ENCODE peak calls at places on chromosomes 5 and 9, in seven cellular contexts. A is left lung, E is IMR-90, N is astrocyte, F is AG09309, D is thyroid gland, G is WERI-Rb-1. O is an unnamed sample.

GRCh38 chr5:40679998-40680681 is 425 bp downstream of the PTGER4 start:
- DNase-seq in A (peak; percentile 50), E (no peak), N (no peak), F (no peak), D (peak; percentile 16), G (no peak), O (no peak)

GRCh38 chr9:88746029-88746743 is 211.2 kb downstream of the NXNL2 start:
- DNase-seq in A (peak; percentile 56), E (peak; percentile 95), N (peak; percentile 88), F (peak; percentile 86), D (peak; percentile 51), G (no peak), O (peak; percentile 95)

GRCh38 chr9:136051568-136052432 is 43.3 kb downstream of the NACC2 start:
- DNase-seq in A (peak; percentile 66), E (peak; percentile 94), N (peak; percentile 90), F (peak; percentile 58), D (peak; percentile 55), G (peak; percentile 57), O (peak; percentile 88)

GRCh38 chr9:136019681-136020060 is 58.5 kb upstream of the UBAC1 start:
- DNase-seq in A (peak; percentile 23), E (no peak), N (no peak), F (no peak), D (no peak), G (no peak), O (no peak)

GRCh38 chr9:94918038-94918753 is 191.7 kb downstream of the AOPEP start:
- DNase-seq in A (no peak), E (no peak), N (no peak), F (no peak), D (no peak), G (no peak), O (no peak)

GRCh38 chr9:129823163-129823933 is 588 bp downstream of the TOR1A start:
- DNase-seq in A (no peak), E (peak; percentile 27), N (peak; percentile 29), F (no peak), D (no peak), G (peak; percentile 64), O (peak; percentile 39)

GRCh38 chr5:8058626-8059180 is 189.8 kb downstream of the MTRR start:
- DNase-seq in A (no peak), E (no peak), N (no peak), F (no peak), D (peak; percentile 16), G (no peak), O (no peak)

GRCh38 chr9:128636024-128636390 is 20.6 kb downstream of the DYNC2I2 start:
- DNase-seq in A (peak; percentile 81), E (no peak), N (no peak), F (no peak), D (peak; percentile 94), G (peak; percentile 49), O (peak; percentile 26)

GRCh38 chr9:114054191-114054690 is 23.9 kb downstream of the AMBP start:
- DNase-seq in A (no peak), E (no peak), N (no peak), F (no peak), D (no peak), G (no peak), O (no peak)

GRCh38 chr5:180860273-180860886 is 696 bp downstream of the ZFP62 start:
- DNase-seq in A (no peak), E (no peak), N (no peak), F (no peak), D (no peak), G (peak; percentile 15), O (no peak)

GRCh38 chr9:83933804-83934203 is 12.6 kb upstream of the KIF27 start:
- DNase-seq in A (peak; percentile 61), E (peak; percentile 59), N (no peak), F (peak; percentile 52), D (peak; percentile 82), G (no peak), O (peak; percentile 87)

GRCh38 chr5:91166040-91166807 is 216.9 kb downstream of the ARRDC3 start:
- DNase-seq in A (no peak), E (peak; percentile 75), N (peak; percentile 59), F (no peak), D (no peak), G (no peak), O (peak; percentile 72)

GRCh38 chr5:172052454-172053236 is 46.2 kb upstream of the FBXW11 start:
- DNase-seq in A (peak; percentile 49), E (peak; percentile 86), N (peak; percentile 86), F (peak; percentile 53), D (peak; percentile 63), G (no peak), O (peak; percentile 95)

GRCh38 chr5:16666861-16667481 is 50.2 kb upstream of the RETREG1 start:
- DNase-seq in A (no peak), E (peak; percentile 15), N (no peak), F (no peak), D (no peak), G (peak; percentile 28), O (peak; percentile 63)

GRCh38 chr9:36928670-36929349 is 105.3 kb downstream of the PAX5 start:
- DNase-seq in A (no peak), E (peak; percentile 25), N (peak; percentile 88), F (peak; percentile 70), D (no peak), G (no peak), O (peak; percentile 75)

GRCh38 chr5:174545926-174546325 is 178.5 kb upstream of the MSX2 start:
- DNase-seq in A (no peak), E (no peak), N (no peak), F (no peak), D (no peak), G (no peak), O (no peak)

GRCh38 chr5:141272906-141273305 is 27.7 kb downstream of the PCDHB15 start:
- DNase-seq in A (no peak), E (no peak), N (no peak), F (no peak), D (no peak), G (peak; percentile 41), O (no peak)

GRCh38 chr5:39716532-39716971 is 291.8 kb upstream of the DAB2 start:
- DNase-seq in A (peak; percentile 34), E (peak; percentile 46), N (peak; percentile 37), F (no peak), D (peak; percentile 6), G (peak; percentile 78), O (peak; percentile 80)

GRCh38 chr5:124986170-124986569 is 239.7 kb upstream of the ZNF608 start:
- DNase-seq in A (no peak), E (no peak), N (no peak), F (no peak), D (no peak), G (no peak), O (no peak)

GRCh38 chr9:105978336-105978735 is 284.0 kb downstream of the TMEM38B start:
- DNase-seq in A (no peak), E (no peak), N (no peak), F (no peak), D (no peak), G (no peak), O (no peak)

GRCh38 chr9:91186311-91187101 is 175.2 kb downstream of the AUH start:
- DNase-seq in A (no peak), E (peak; percentile 63), N (peak; percentile 15), F (no peak), D (no peak), G (no peak), O (peak; percentile 51)

DNA sequence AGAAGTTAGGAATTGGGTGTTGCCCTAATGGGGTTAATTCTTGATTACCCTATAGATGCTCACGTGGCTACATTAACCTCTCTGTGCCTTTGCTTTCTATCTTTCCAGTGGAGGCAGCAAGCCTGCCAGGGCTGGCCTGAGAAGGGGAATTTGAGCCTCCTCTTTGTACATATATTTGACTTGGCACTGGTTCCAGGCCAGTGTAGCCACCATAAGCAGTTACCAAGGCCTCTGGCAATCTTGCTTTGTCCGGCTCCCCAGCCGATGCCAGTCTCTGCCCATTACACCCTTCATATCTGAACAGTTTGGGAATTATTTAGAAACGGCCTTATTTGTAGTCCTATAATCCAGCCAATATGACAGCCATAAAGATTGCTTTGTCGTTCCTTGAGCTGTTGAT is 58.6 kb upstream of the PPARGC1B start:
- DNase-seq in A (no peak), E (no peak), N (no peak), F (no peak), D (no peak), G (no peak), O (no peak)
- TF ChIP-seq CTCF in A (no peak), E (no peak), N (no peak), F (no peak), D (no peak), G (no peak), O (no peak)

GRCh38 chr5:82115858-82116257 is 144.0 kb downstream of the ATG10 start:
- DNase-seq in A (no peak), E (no peak), N (no peak), F (no peak), D (no peak), G (no peak), O (no peak)

DNA sequence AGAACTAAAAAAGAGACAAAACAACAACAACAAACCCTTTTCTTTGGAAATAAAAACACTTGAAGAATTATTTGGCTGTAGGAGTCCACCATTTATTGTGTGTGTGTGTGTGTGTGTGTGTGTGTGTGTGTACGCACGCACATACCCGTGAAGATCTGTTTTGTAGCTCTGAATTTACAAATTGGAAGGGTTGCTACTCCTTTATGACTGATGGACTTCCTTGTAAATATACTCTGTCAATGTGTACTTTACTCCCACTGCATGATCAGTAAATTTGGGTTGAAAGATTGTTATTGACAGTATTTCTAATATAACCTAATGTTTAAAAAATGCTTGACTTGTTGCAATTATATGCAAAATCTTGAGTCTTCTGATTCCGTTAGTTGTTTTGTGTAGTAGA is 148.1 kb downstream of the ATG10 start:
- DNase-seq in A (no peak), E (no peak), N (no peak), F (no peak), D (no peak), G (no peak), O (no peak)
- H3K4me3 ChIP-seq in A (no peak overlapping the region), E (no peak overlapping the region), N (no peak overlapping the region), F (no peak overlapping the region), D (no peak overlapping the region), G (no peak overlapping the region), O (no peak overlapping the region)

GRCh38 chr9:6490863-6491262 is 77.9 kb downstream of the UHRF2 start:
- DNase-seq in A (no peak), E (no peak), N (no peak), F (no peak), D (no peak), G (no peak), O (no peak)

GRCh38 chr9:6489099-6489498 is 76.1 kb downstream of the UHRF2 start:
- DNase-seq in A (no peak), E (no peak), N (no peak), F (no peak), D (no peak), G (no peak), O (no peak)

GRCh38 chr9:6484210-6484609 is 71.2 kb downstream of the UHRF2 start:
- DNase-seq in A (no peak), E (no peak), N (no peak), F (no peak), D (no peak), G (peak; percentile 85), O (no peak)

GRCh38 chr9:6488395-6488794 is 75.4 kb downstream of the UHRF2 start:
- DNase-seq in A (no peak), E (no peak), N (no peak), F (no peak), D (no peak), G (no peak), O (no peak)
- TF ChIP-seq CTCF in A (no peak), E (no peak), N (no peak), F (no peak), D (no peak), G (peak; percentile 1), O (peak; percentile 6)

DNA sequence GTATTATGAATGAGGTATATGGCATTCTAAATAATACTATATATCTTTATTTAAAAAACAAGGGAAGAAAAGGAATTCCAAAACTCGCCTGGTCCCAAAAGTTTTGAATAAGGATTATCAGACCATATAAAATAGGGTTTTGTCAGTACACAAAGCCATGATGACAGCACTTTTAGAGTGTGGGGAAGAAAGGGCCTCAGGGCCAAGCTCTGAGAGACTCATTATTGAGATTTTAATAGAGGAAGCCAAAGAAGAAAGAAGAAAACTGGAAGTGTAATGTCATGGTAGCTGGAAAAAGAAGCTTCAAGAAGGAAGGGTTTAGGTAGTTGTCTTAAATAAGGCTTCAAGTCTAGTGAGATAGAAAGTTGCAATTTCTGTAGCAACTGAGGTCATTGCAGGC is 53.0 kb downstream of the FCHO2 start:
- DNase-seq in A (no peak), E (no peak), N (no peak), F (no peak), D (no peak), G (no peak), O (no peak)
- H3K4me3 ChIP-seq in A (no peak overlapping the region), E (no peak overlapping the region), N (no peak overlapping the region), F (no peak overlapping the region), D (no peak overlapping the region), G (no peak overlapping the region), O (no peak overlapping the region)